ENCODE peak calls at places on chromosomes 13 and 19, in ten cellular contexts. V is sigmoid colon, X is A549, Y is stomach, K is K562, H is tibial nerve, N is transverse colon, L is H1, I is SK-N-SH, G is upper lobe of left lung. E is an unnamed sample.

GRCh38 chr13:20231839-20232555 is at the start of gene GJB6:
- DNase-seq in H (no peak), Y (peak), N (peak), X (no peak), K (no peak), G (peak), V (no peak), I (peak), L (peak), E (no peak)

GRCh38 chr13:113297370-113297871 is 382 bp downstream of the LAMP1 start:
- DNase-seq in G (no peak), V (peak), K (peak), I (no peak), N (peak), H (no peak), X (no peak), L (no peak), Y (no peak), E (no peak)

GRCh38 chr19:53910170-53910518 is 1.1 kb downstream of the CACNG7 start:
- DNase-seq in V (no peak), X (no peak), N (no peak), L (no peak), K (no peak), H (no peak), Y (no peak), I (peak), G (no peak), E (no peak)

GRCh38 chr19:42114412-42114811 is 17.8 kb downstream of the POU2F2 start:
- DNase-seq in N (peak), I (no peak), X (no peak), V (no peak), H (no peak), Y (no peak), G (no peak), K (no peak), L (no peak), E (no peak)

GRCh38 chr19:56973713-56974553 is 133.4 kb upstream of the PEG3 start:
- DNase-seq in Y (no peak), X (no peak), V (no peak), H (no peak), G (no peak), L (no peak), N (no peak), I (peak), K (no peak), E (no peak)

GRCh38 chr13:26585136-26585535 is 27.7 kb downstream of the WASF3 start:
- DNase-seq in N (no peak), L (no peak), G (no peak), K (no peak), I (no peak), X (no peak), Y (no peak), H (no peak), V (no peak), E (no peak)

GRCh38 chr13:99496322-99497142 is 4.7 kb upstream of the TM9SF2 start:
- DNase-seq in G (no peak), I (no peak), N (peak), L (no peak), X (no peak), H (no peak), V (peak), Y (peak), K (peak), E (no peak)

GRCh38 chr19:55384576-55385235 is 614 bp upstream of the TMEM238 start:
- DNase-seq in H (no peak), Y (no peak), X (no peak), G (no peak), K (no peak), L (no peak), I (peak), N (peak), V (no peak), E (no peak)

GRCh38 chr13:32309812-32310706 is 5.1 kb downstream of the ZAR1L start:
- DNase-seq in G (no peak), K (peak), X (peak), L (no peak), N (peak), V (no peak), I (peak), H (no peak), Y (no peak), E (no peak)

GRCh38 chr13:60267498-60268202 is 103.9 kb upstream of the DIAPH3 start:
- DNase-seq in V (no peak), X (no peak), L (no peak), I (no peak), K (no peak), N (peak), Y (no peak), G (no peak), H (no peak), E (no peak)

GRCh38 chr13:27607125-27607524 is 13.2 kb downstream of the LNX2 start:
- DNase-seq in X (no peak), I (no peak), K (no peak), Y (no peak), L (no peak), N (peak), H (no peak), G (no peak), V (no peak), E (no peak)

GRCh38 chr19:13847033-13847899 is 29.7 kb upstream of the NANOS3 start:
- DNase-seq in I (peak), G (peak), H (peak), Y (peak), N (peak), L (no peak), V (peak), K (peak), X (no peak), E (peak)

GRCh38 chr13:40928980-40929379 is 90.1 kb downstream of the ELF1 start:
- DNase-seq in L (no peak), K (no peak), V (no peak), I (no peak), X (no peak), Y (no peak), N (no peak), G (no peak), H (no peak), E (no peak)

GRCh38 chr19:42295342-42295741 is 6.6 kb upstream of the PRR19 start:
- DNase-seq in V (no peak), I (no peak), G (no peak), H (no peak), X (no peak), N (no peak), K (no peak), Y (no peak), L (no peak), E (no peak)

GRCh38 chr13:63209330-63210017 is 1793.8 kb upstream of the PCDH20 start:
- DNase-seq in K (no peak), L (no peak), G (no peak), N (no peak), V (no peak), X (no peak), I (no peak), H (no peak), Y (no peak), E (no peak)

GRCh38 chr13:60931858-60932546 is 483.6 kb downstream of the PCDH20 start:
- DNase-seq in Y (no peak), K (no peak), X (no peak), I (no peak), L (no peak), G (no peak), V (no peak), H (no peak), N (no peak), E (no peak)

GRCh38 chr19:11581740-11582139 is 4.3 kb upstream of the ACP5 start:
- DNase-seq in I (no peak), H (no peak), V (no peak), Y (no peak), K (peak), N (peak), L (no peak), X (no peak), G (no peak), E (no peak)

GRCh38 chr13:100983111-100983510 is 308.5 kb upstream of the TMTC4 start:
- DNase-seq in L (no peak), H (no peak), X (no peak), K (no peak), I (no peak), V (no peak), N (no peak), Y (no peak), G (no peak), E (no peak)

GRCh38 chr19:52274191-52274590 is 4.8 kb downstream of the ZNF766 start:
- DNase-seq in G (no peak), Y (no peak), H (no peak), N (no peak), V (no peak), X (no peak), I (no peak), L (no peak), K (no peak), E (no peak)

GRCh38 chr19:9936151-9937000 is at the start of gene OLFM2:
- DNase-seq in X (no peak), Y (no peak), H (no peak), I (peak), L (no peak), G (peak), N (no peak), V (no peak), K (peak), E (no peak)

GRCh38 chr13:33730147-33730546 is 87.8 kb upstream of the RFC3 start:
- DNase-seq in Y (no peak), K (no peak), L (no peak), V (no peak), X (no peak), I (no peak), N (no peak), G (no peak), H (no peak), E (no peak)

GRCh38 chr13:75415720-75416119 is 66.2 kb downstream of the TBC1D4 start:
- DNase-seq in Y (no peak), X (no peak), V (no peak), H (no peak), L (no peak), I (no peak), N (no peak), K (no peak), G (no peak), E (no peak)

GRCh38 chr13:74770361-74770760 is 636.2 kb upstream of the KLF12 start:
- DNase-seq in K (no peak), N (no peak), I (no peak), G (no peak), V (no peak), L (no peak), Y (no peak), H (no peak), X (no peak), E (no peak)

GRCh38 chr13:36998624-36999041 is 507 bp downstream of the ALG5 start:
- DNase-seq in K (peak), V (no peak), G (peak), H (no peak), X (no peak), Y (no peak), L (no peak), I (peak), N (peak), E (no peak)

GRCh38 chr13:23610966-23611486 is 40.8 kb downstream of the TNFRSF19 start:
- DNase-seq in X (no peak), Y (no peak), H (no peak), L (no peak), G (no peak), I (no peak), V (no peak), K (no peak), N (no peak), E (no peak)

GRCh38 chr13:48784906-48785555 is 131.3 kb downstream of the CYSLTR2 start:
- DNase-seq in V (no peak), L (no peak), N (no peak), K (no peak), X (no peak), H (no peak), I (no peak), G (no peak), Y (no peak), E (peak)

GRCh38 chr19:41939861-41940442 is 11.7 kb upstream of the ERFL start:
- DNase-seq in N (peak), K (peak), V (no peak), L (no peak), Y (peak), H (no peak), I (peak), X (peak), G (peak), E (no peak)

GRCh38 chr19:10193666-10194499 is 870 bp downstream of the DNMT1 start:
- DNase-seq in L (no peak), K (peak), X (peak), H (no peak), I (no peak), Y (no peak), N (peak), V (no peak), G (no peak), E (no peak)

GRCh38 chr19:56667311-56667870 is 4.2 kb downstream of the ZNF835 start:
- DNase-seq in K (no peak), I (no peak), L (no peak), H (no peak), V (no peak), N (no peak), Y (no peak), X (no peak), G (no peak), E (no peak)

GRCh38 chr13:80339578-80339840 is 1.4 kb downstream of the SPRY2 start:
- DNase-seq in H (no peak), I (peak), G (no peak), V (no peak), X (no peak), Y (no peak), L (no peak), K (no peak), N (no peak), E (no peak)

GRCh38 chr13:111388851-111389500 is 68.5 kb downstream of the TEX29 start:
- DNase-seq in Y (peak), L (no peak), H (no peak), K (no peak), N (no peak), V (no peak), X (no peak), I (no peak), G (no peak), E (no peak)

GRCh38 chr13:73303858-73304257 is 245.1 kb downstream of the KLF5 start:
- DNase-seq in G (no peak), Y (no peak), H (no peak), L (peak), N (no peak), I (no peak), K (no peak), X (no peak), V (no peak), E (no peak)

GRCh38 chr19:15248648-15249559 is 16.7 kb upstream of the EPHX3 start:
- DNase-seq in K (no peak), L (no peak), X (peak), Y (peak), G (peak), I (no peak), N (peak), H (peak), V (peak), E (no peak)

GRCh38 chr19:2332341-2333026 is 4.0 kb downstream of the SPPL2B start:
- DNase-seq in N (peak), X (no peak), G (no peak), L (no peak), I (no peak), K (no peak), H (no peak), V (no peak), Y (no peak), E (no peak)

GRCh38 chr13:23777571-23777870 is 111.7 kb downstream of the MIPEP start:
- DNase-seq in Y (no peak), N (no peak), I (no peak), H (no peak), K (no peak), G (no peak), L (no peak), X (no peak), V (no peak), E (no peak)

GRCh38 chr19:33032218-33032781 is 32.4 kb downstream of the RHPN2 start:
- DNase-seq in X (no peak), G (no peak), N (peak), K (no peak), L (no peak), H (no peak), Y (no peak), V (no peak), I (no peak), E (no peak)

DNA sequence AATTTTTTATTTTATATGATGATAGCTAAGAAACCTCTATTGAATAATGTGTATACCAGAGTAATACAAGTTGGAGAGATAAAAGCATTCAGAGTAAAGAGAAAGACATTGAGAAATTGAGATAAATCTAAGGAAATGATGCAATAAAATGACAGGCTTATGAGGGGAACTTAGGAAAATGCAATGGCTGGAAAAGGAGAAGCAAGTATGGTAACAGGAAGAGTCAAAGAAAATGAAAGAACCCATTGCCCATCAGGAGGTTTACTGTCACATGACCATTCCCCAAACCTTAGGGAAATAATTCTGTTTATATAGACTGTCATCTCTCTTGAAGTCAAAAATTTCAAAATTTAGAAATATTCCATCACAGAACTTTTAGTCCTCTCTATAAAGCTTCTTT is 808.0 kb upstream of the PRR20A start:
- DNase-seq in Y (no peak), V (no peak), G (no peak), L (no peak), I (no peak), N (no peak), K (no peak), H (no peak), X (no peak), E (no peak)
- H3K27ac ChIP-seq in Y (no peak), V (no peak), G (no peak), L (no peak), I (no peak), N (no peak), K (no peak), H (no peak), X (no peak), E (no peak)

GRCh38 chr13:30696278-30697176 is 38.8 kb upstream of the ALOX5AP start:
- DNase-seq in Y (no peak), N (peak), H (no peak), G (no peak), L (no peak), X (no peak), V (no peak), I (no peak), K (no peak), E (no peak)
- TF ChIP-seq EP300 in Y (no peak), N (no peak), H (no peak), G (no peak), L (no peak), X (no peak), V (no peak), I (no peak), K (no peak), E (no peak)

DNA sequence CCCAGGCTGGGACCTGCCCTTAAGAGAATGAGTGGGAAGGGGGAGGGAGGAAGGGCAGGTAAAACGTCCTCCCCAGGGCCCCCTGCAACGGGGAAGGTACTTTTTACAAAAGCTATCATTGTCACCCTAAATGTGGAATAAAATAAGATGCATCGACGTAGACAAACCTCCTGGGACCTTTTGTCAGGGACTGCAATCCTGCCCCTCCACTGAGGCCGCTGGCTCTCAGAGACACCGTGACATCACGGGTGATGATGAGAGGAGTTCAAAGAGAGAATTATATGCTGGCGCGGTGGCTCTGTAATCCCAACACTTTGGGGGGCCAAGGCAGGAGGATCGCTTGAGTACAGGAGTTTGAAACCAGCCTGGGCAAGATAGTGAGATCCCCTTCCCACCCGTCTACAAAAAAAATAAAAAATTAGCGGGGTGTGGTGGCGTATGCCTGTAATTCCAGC is 1.8 kb upstream of the MYBPC2 start:
- DNase-seq in I (no peak), H (no peak), Y (no peak), L (no peak), V (no peak), X (no peak), K (no peak), N (no peak), G (no peak), E (no peak)
- H3K27ac ChIP-seq in I (no peak), H (peak), Y (peak), L (no peak), V (peak), X (no peak), K (no peak), N (peak), G (peak), E (no peak)

DNA sequence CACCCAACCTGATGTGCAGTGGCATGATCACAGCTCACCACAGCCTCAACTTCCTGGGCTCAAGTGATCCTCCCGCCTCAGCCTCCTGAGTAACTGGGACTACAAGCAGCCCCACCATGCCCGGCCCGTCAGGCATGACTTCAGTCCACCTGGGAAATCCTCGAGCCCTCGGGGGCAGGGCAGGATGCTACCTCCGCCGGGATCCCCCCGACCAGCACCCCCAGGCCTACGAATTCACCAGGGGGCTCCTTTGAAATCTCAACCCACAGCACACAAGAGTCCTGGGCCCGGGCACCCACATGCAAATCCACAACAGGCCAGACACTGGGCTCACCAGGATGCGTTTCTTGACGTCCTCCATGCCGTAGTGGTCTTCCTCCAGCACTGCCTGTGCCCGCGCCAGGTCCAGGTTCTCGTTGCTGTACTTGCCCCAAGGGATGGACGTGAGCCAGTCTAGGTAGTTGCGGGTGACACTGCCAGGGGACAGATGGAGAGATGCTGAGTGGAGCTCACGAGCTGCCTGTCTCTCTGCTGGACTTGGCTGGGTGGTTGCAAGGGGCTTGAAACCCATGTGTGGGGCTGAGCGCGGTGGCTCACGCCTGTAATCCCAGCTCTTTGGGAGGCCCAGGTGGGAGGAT is 10.5 kb downstream of the RPL36 start:
- DNase-seq in G (peak), H (no peak), V (peak), I (no peak), Y (no peak), N (no peak), K (no peak), L (no peak), X (no peak), E (no peak)
- TF ChIP-seq EP300 in G (no peak), H (no peak), V (no peak), I (no peak), Y (no peak), N (no peak), K (no peak), L (no peak), X (no peak), E (no peak)

GRCh38 chr19:44707794-44708193 is 8.8 kb downstream of the CEACAM16 start:
- DNase-seq in I (no peak), L (no peak), H (no peak), K (no peak), G (peak), V (no peak), Y (no peak), X (no peak), N (no peak), E (no peak)

GRCh38 chr19:44706506-44707236 is 7.7 kb downstream of the CEACAM16 start:
- DNase-seq in Y (no peak), K (no peak), I (no peak), H (no peak), G (no peak), L (no peak), N (no peak), X (no peak), V (no peak), E (no peak)

GRCh38 chr19:44704982-44705381 is 6.0 kb downstream of the CEACAM16 start:
- DNase-seq in V (no peak), I (no peak), Y (no peak), N (no peak), X (no peak), G (no peak), K (no peak), L (no peak), H (no peak), E (no peak)

GRCh38 chr19:44703336-44704078 is 4.6 kb downstream of the CEACAM16 start:
- DNase-seq in I (no peak), K (no peak), G (peak), N (no peak), X (no peak), L (no peak), H (no peak), Y (no peak), V (no peak), E (no peak)

GRCh38 chr19:44705502-44706010 is 6.6 kb downstream of the CEACAM16 start:
- DNase-seq in V (no peak), G (peak), K (no peak), H (no peak), Y (no peak), I (no peak), L (no peak), X (no peak), N (no peak), E (no peak)
- H3K27ac ChIP-seq in V (no peak), G (no peak), K (no peak), H (no peak), Y (no peak), I (no peak), L (no peak), X (peak), N (no peak), E (no peak)

DNA sequence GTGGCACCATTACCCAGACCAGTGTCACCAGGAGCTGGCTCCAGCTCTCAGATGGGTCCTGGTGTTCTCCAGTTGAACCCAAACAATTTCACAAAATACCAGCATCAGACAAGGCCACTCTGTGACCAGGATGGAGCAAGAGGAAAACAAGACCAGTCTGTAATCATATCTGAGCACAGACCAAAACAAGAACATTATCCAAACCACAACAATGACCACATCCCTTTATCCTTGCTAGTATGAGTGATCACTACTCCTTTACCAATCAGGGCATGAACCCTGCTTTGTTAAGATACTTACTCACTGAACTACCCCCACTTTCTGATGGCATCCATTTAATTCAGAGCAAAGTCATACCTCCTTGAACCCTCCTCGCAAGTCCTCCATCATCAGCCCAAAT is 145.9 kb downstream of the NUFIP1 start:
- DNase-seq in Y (no peak), H (no peak), L (no peak), K (no peak), I (no peak), G (no peak), X (no peak), V (no peak), N (no peak), E (no peak)
- TF ChIP-seq EP300 in Y (no peak), H (no peak), L (no peak), K (no peak), I (no peak), G (no peak), X (no peak), V (no peak), N (no peak), E (no peak)

E was measured in esophagus muscularis mucosa.